ENCODE peak calls at places on chromosomes 3 and 15, in eight cellular contexts. J is WERI-Rb-1, N is fibroblast of mammary gland, E is tibial nerve, C is body of pancreas, U is cardiac muscle cell, Q is BJ, M is left lung. Z is an unnamed sample.

GRCh38 chr3:89360155-89360554 is 252.7 kb downstream of the EPHA3 start:
- DNase-seq in E (no peak), C (no peak), Q (no peak), U (peak), M (no peak), N (peak), J (no peak), Z (no peak)

GRCh38 chr3:113275876-113276580 is 64.7 kb downstream of the BOC start:
- DNase-seq in U (peak), J (peak), N (peak), C (peak), M (no peak), Q (no peak), E (peak), Z (no peak)

GRCh38 chr3:187736418-187736871 is 8.8 kb downstream of the BCL6 start:
- DNase-seq in J (no peak), N (peak), E (no peak), C (no peak), U (peak), M (no peak), Q (no peak), Z (no peak)

GRCh38 chr3:194937751-194938358 is 252.2 kb downstream of the FAM43A start:
- DNase-seq in U (no peak), J (no peak), M (no peak), Q (no peak), E (no peak), N (peak), C (no peak), Z (no peak)

GRCh38 chr15:74007820-74008371 is 13.4 kb downstream of the PML start:
- DNase-seq in E (no peak), U (no peak), M (no peak), Q (no peak), J (no peak), N (no peak), C (no peak), Z (no peak)

GRCh38 chr15:85499498-85499897 is 119.1 kb downstream of the AKAP13 start:
- DNase-seq in N (no peak), U (no peak), M (no peak), C (no peak), Q (no peak), J (no peak), E (no peak), Z (no peak)

GRCh38 chr3:48558446-48559134 is 2.0 kb upstream of the PFKFB4 start:
- DNase-seq in J (no peak), Q (no peak), C (no peak), M (peak), N (no peak), E (peak), U (no peak), Z (no peak)

GRCh38 chr3:116046350-116046749 is 398.9 kb downstream of the LSAMP start:
- DNase-seq in N (no peak), M (no peak), U (no peak), C (no peak), J (no peak), Q (no peak), E (no peak), Z (no peak)

GRCh38 chr15:49314729-49315128 is 108.3 kb upstream of the FGF7 start:
- DNase-seq in C (no peak), J (no peak), N (no peak), M (no peak), E (no peak), Q (no peak), U (no peak), Z (no peak)

GRCh38 chr15:60967728-60968127 is 261.4 kb downstream of the RORA start:
- DNase-seq in C (no peak), U (no peak), N (no peak), M (no peak), J (no peak), Q (no peak), E (no peak), Z (no peak)

GRCh38 chr3:58345457-58345856 is 12.8 kb downstream of the PXK start:
- DNase-seq in M (no peak), C (no peak), U (no peak), J (no peak), N (peak), Q (no peak), E (no peak), Z (no peak)

GRCh38 chr3:120418866-120419490 is 31.8 kb downstream of the FSTL1 start:
- DNase-seq in C (peak), U (peak), Q (no peak), N (peak), M (peak), J (peak), E (no peak), Z (peak)

GRCh38 chr15:73766598-73766997 is 13.4 kb upstream of the INSYN1 start:
- DNase-seq in U (no peak), M (no peak), E (no peak), N (no peak), J (no peak), C (no peak), Q (no peak), Z (no peak)

GRCh38 chr3:133124511-133124910 is 86.3 kb downstream of the TMEM108 start:
- DNase-seq in U (peak), J (no peak), C (peak), N (no peak), Q (no peak), E (no peak), M (no peak), Z (no peak)

GRCh38 chr3:40663296-40663695 is 138.5 kb downstream of the ZNF621 start:
- DNase-seq in M (no peak), Q (no peak), N (no peak), U (no peak), C (no peak), J (no peak), E (no peak), Z (no peak)

GRCh38 chr15:79769081-79769481 is 127.7 kb downstream of the MTHFS start:
- DNase-seq in J (peak), Q (no peak), U (peak), E (no peak), M (no peak), C (no peak), N (peak), Z (peak)

GRCh38 chr15:25884354-25884753 is 21.2 kb upstream of the ATP10A start:
- DNase-seq in M (no peak), E (no peak), Q (no peak), U (no peak), N (no peak), J (no peak), C (no peak), Z (no peak)
- TF ChIP-seq CTCF in M (no peak), E (no peak), Q (no peak), U (no peak), N (no peak), J (no peak), C (no peak), Z (no peak)

GRCh38 chr3:44554626-44555592 is at the start of gene ZKSCAN7:
- DNase-seq in M (peak), C (peak), J (peak), N (peak), E (no peak), Q (peak), U (peak), Z (no peak)
- H3K4me3 ChIP-seq in M (peak), C (peak), J (peak), N (peak), E (peak), Q (peak), U (peak), Z (no peak)

DNA sequence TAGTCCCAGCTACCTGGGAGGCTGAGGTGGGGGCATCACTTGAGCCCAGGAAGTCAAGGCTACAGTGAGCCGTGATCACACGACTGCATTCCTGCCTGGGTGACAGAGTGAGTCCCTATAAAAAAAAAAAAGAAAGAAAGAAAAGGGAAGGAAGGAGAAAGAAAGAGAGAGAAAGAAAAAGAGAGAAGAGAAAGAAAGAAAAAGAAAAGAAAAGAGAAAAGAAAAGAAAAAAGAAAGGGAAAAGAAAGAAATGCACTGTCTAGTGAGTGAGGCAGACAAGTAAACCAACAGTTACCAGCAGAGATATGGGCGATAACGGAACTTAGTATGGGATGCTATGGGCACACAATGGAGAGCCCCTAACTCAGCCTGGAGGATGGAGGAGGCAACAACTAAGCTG is 37.2 kb upstream of the TSEN2 start:
- DNase-seq in M (no peak), E (no peak), C (no peak), U (no peak), N (no peak), J (no peak), Q (no peak), Z (no peak)
- TF ChIP-seq CTCF in M (no peak), E (no peak), C (no peak), U (no peak), N (no peak), J (no peak), Q (no peak), Z (no peak)

GRCh38 chr15:69542028-69542427 is 89.4 kb downstream of the RPLP1 start:
- DNase-seq in N (no peak), Q (no peak), U (no peak), E (no peak), M (no peak), J (no peak), C (no peak), Z (no peak)
- H3K4me3 ChIP-seq in N (no peak), Q (no peak), U (no peak), E (no peak), M (no peak), J (no peak), C (no peak), Z (no peak)

GRCh38 chr15:37880835-37881153 is 53.6 kb upstream of the TMCO5A start:
- DNase-seq in C (no peak), J (no peak), Q (no peak), M (no peak), N (no peak), U (no peak), E (no peak), Z (no peak)
- TF ChIP-seq CTCF in C (no peak), J (no peak), Q (no peak), M (no peak), N (no peak), U (no peak), E (no peak), Z (no peak)

GRCh38 chr3:30315452-30315851 is 290.9 kb upstream of the TGFBR2 start:
- DNase-seq in Q (no peak), E (no peak), M (no peak), J (no peak), U (no peak), N (peak), C (no peak), Z (no peak)

GRCh38 chr3:30320392-30320791 is 286.0 kb upstream of the TGFBR2 start:
- DNase-seq in E (no peak), U (no peak), C (no peak), Q (no peak), N (no peak), M (no peak), J (no peak), Z (no peak)

GRCh38 chr3:30318110-30318509 is 288.3 kb upstream of the TGFBR2 start:
- DNase-seq in J (no peak), U (no peak), Q (no peak), M (no peak), C (no peak), E (no peak), N (no peak), Z (no peak)

GRCh38 chr3:30321065-30321464 is 285.3 kb upstream of the TGFBR2 start:
- DNase-seq in J (no peak), C (no peak), N (no peak), M (no peak), E (no peak), U (no peak), Q (no peak), Z (no peak)

DNA sequence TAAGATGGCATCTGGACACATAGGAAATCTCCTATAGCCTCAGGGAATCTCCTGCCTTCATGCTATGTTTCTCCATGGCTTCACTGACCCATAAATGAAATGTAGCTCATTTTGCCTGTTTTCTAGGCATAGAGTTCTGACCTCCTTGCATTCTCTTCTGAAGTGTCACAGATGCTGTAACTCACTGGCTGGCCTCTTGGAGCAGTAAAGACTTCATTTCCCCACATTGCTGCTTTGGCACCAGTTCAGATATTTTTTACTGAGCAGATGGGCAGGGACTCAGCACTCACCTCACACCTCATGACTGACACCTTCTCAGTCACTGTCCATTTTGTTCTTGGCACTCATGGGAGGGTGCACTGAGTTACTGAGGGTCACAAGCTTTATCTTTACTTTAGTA is 286.7 kb upstream of the TGFBR2 start:
- DNase-seq in E (no peak), C (peak), M (no peak), N (peak), J (peak), Q (no peak), U (peak), Z (peak)
- H3K4me3 ChIP-seq in E (no peak), C (no peak), M (no peak), N (no peak), J (no peak), Q (no peak), U (no peak), Z (no peak)

Z was measured in LNCaP clone FGC.